ENCODE peak calls at places on chromosomes 12 and 14, in four cellular contexts. One of them, this sample, is unnamed.

GRCh38 chr12:56079729-56080555 is at the start of gene ERBB3:
- DNase-seq in SK-N-SH: peak; percentile 84
- DNase-seq in GM12878: no peak
- DNase-seq in HepG2: peak; percentile 82
- DNase-seq in this sample: no peak

GRCh38 chr14:60277605-60278190 is 28.7 kb downstream of the PPM1A start:
- DNase-seq in SK-N-SH: no peak
- DNase-seq in GM12878: no peak
- DNase-seq in HepG2: no peak
- DNase-seq in this sample: no peak

GRCh38 chr12:69064734-69065413 is 131.9 kb upstream of the CPM start:
- DNase-seq in SK-N-SH: no peak
- DNase-seq in GM12878: no peak
- DNase-seq in HepG2: no peak
- DNase-seq in this sample: no peak

GRCh38 chr12:6914246-6914947 is at the start of gene ENO2:
- DNase-seq in SK-N-SH: peak; percentile 91
- DNase-seq in GM12878: no peak
- DNase-seq in HepG2: peak; percentile 44
- DNase-seq in this sample: peak; percentile 72

GRCh38 chr12:119258149-119258548 is 76.4 kb upstream of the CCDC60 start:
- DNase-seq in SK-N-SH: no peak
- DNase-seq in GM12878: no peak
- DNase-seq in HepG2: no peak
- DNase-seq in this sample: no peak

GRCh38 chr12:66111605-66112004 is 18.9 kb downstream of the LLPH start:
- DNase-seq in SK-N-SH: no peak
- DNase-seq in GM12878: no peak
- DNase-seq in HepG2: no peak
- DNase-seq in this sample: no peak

GRCh38 chr12:27615331-27615891 is 80.8 kb upstream of the REP15 start:
- DNase-seq in SK-N-SH: no peak
- DNase-seq in GM12878: no peak
- DNase-seq in HepG2: no peak
- DNase-seq in this sample: no peak

GRCh38 chr12:53739285-53740129 is 12.3 kb upstream of the CALCOCO1 start:
- DNase-seq in SK-N-SH: peak; percentile 48
- DNase-seq in GM12878: no peak
- DNase-seq in HepG2: no peak
- DNase-seq in this sample: no peak

GRCh38 chr14:53742226-53742607 is 214.4 kb downstream of the BMP4 start:
- DNase-seq in SK-N-SH: no peak
- DNase-seq in GM12878: no peak
- DNase-seq in HepG2: no peak
- DNase-seq in this sample: no peak

GRCh38 chr14:105207460-105207901 is 26.4 kb upstream of the NUDT14 start:
- DNase-seq in SK-N-SH: no peak
- DNase-seq in GM12878: no peak
- DNase-seq in HepG2: no peak
- DNase-seq in this sample: no peak

GRCh38 chr12:116863275-116863767 is 17.9 kb downstream of the HRK start:
- DNase-seq in SK-N-SH: peak; percentile 39
- DNase-seq in GM12878: no peak
- DNase-seq in HepG2: peak; percentile 52
- DNase-seq in this sample: peak; percentile 47

GRCh38 chr12:42689699-42690098 is 100.2 kb upstream of the PRICKLE1 start:
- DNase-seq in SK-N-SH: no peak
- DNase-seq in GM12878: no peak
- DNase-seq in HepG2: no peak
- DNase-seq in this sample: no peak

GRCh38 chr12:62190081-62190480 is 70.1 kb upstream of the USP15 start:
- DNase-seq in SK-N-SH: no peak
- DNase-seq in GM12878: no peak
- DNase-seq in HepG2: no peak
- DNase-seq in this sample: no peak

GRCh38 chr12:121786441-121786825 is 7.1 kb downstream of the RHOF start:
- DNase-seq in SK-N-SH: no peak
- DNase-seq in GM12878: no peak
- DNase-seq in HepG2: peak; percentile 68
- DNase-seq in this sample: no peak

GRCh38 chr14:103716091-103716801 is 636 bp downstream of the ZFYVE21 start:
- DNase-seq in SK-N-SH: peak; percentile 74
- DNase-seq in GM12878: no peak
- DNase-seq in HepG2: no peak
- DNase-seq in this sample: no peak

GRCh38 chr12:21509768-21510167 is 8.2 kb downstream of the GOLT1B start:
- DNase-seq in SK-N-SH: no peak
- DNase-seq in GM12878: peak; percentile 19
- DNase-seq in HepG2: no peak
- DNase-seq in this sample: no peak

GRCh38 chr12:128387811-128388422 is 120.9 kb downstream of the TMEM132C start:
- DNase-seq in SK-N-SH: peak; percentile 69
- DNase-seq in GM12878: no peak
- DNase-seq in HepG2: peak; percentile 27
- DNase-seq in this sample: peak; percentile 91

GRCh38 chr14:79586401-79586800 is 624.9 kb downstream of the DIO2 start:
- DNase-seq in SK-N-SH: no peak
- DNase-seq in GM12878: no peak
- DNase-seq in HepG2: no peak
- DNase-seq in this sample: no peak

GRCh38 chr12:11727133-11727664 is 77.7 kb downstream of the ETV6 start:
- DNase-seq in SK-N-SH: no peak
- DNase-seq in GM12878: peak; percentile 87
- DNase-seq in HepG2: peak; percentile 56
- DNase-seq in this sample: no peak

GRCh38 chr12:119780786-119781434 is 96.2 kb downstream of the CIT start:
- DNase-seq in SK-N-SH: peak; percentile 59
- DNase-seq in GM12878: no peak
- DNase-seq in HepG2: peak; percentile 37
- DNase-seq in this sample: peak; percentile 50

GRCh38 chr12:41552507-41553047 is 364.5 kb downstream of the PDZRN4 start:
- DNase-seq in SK-N-SH: no peak
- DNase-seq in GM12878: no peak
- DNase-seq in HepG2: no peak
- DNase-seq in this sample: no peak

GRCh38 chr12:49968431-49968830 is 4.3 kb upstream of the AQP6 start:
- DNase-seq in SK-N-SH: peak; percentile 8
- DNase-seq in GM12878: no peak
- DNase-seq in HepG2: no peak
- DNase-seq in this sample: no peak

GRCh38 chr14:58887931-58888330 is 250.2 kb downstream of the DACT1 start:
- DNase-seq in SK-N-SH: no peak
- DNase-seq in GM12878: no peak
- DNase-seq in HepG2: no peak
- DNase-seq in this sample: no peak

GRCh38 chr14:62694075-62694474 is 351.2 kb downstream of the KCNH5 start:
- DNase-seq in SK-N-SH: no peak
- DNase-seq in GM12878: no peak
- DNase-seq in HepG2: no peak
- DNase-seq in this sample: no peak

GRCh38 chr14:38646391-38646790 is 390.5 kb upstream of the CLEC14A start:
- DNase-seq in SK-N-SH: no peak
- DNase-seq in GM12878: no peak
- DNase-seq in HepG2: no peak
- DNase-seq in this sample: no peak

GRCh38 chr12:47753021-47754001 is 5.4 kb downstream of the RAPGEF3 start:
- DNase-seq in SK-N-SH: peak; percentile 75
- DNase-seq in GM12878: no peak
- DNase-seq in HepG2: no peak
- DNase-seq in this sample: no peak

GRCh38 chr12:11732023-11732422 is 82.5 kb downstream of the ETV6 start:
- DNase-seq in SK-N-SH: no peak
- DNase-seq in GM12878: no peak
- DNase-seq in HepG2: no peak
- DNase-seq in this sample: no peak

GRCh38 chr12:101915856-101916255 is 38.5 kb downstream of the DRAM1 start:
- DNase-seq in SK-N-SH: no peak
- DNase-seq in GM12878: no peak
- DNase-seq in HepG2: no peak
- DNase-seq in this sample: no peak

GRCh38 chr14:23358553-23359166 is 6.0 kb upstream of the SLC22A17 start:
- DNase-seq in SK-N-SH: no peak
- DNase-seq in GM12878: no peak
- DNase-seq in HepG2: no peak
- DNase-seq in this sample: no peak

GRCh38 chr14:41167040-41167439 is 439.6 kb upstream of the LRFN5 start:
- DNase-seq in SK-N-SH: no peak
- DNase-seq in GM12878: no peak
- DNase-seq in HepG2: no peak
- DNase-seq in this sample: no peak

GRCh38 chr12:89702503-89702902 is 6.1 kb downstream of the ATP2B1 start:
- DNase-seq in SK-N-SH: no peak
- DNase-seq in GM12878: no peak
- DNase-seq in HepG2: no peak
- DNase-seq in this sample: no peak

GRCh38 chr12:30463636-30464035 is 232.0 kb downstream of the IPO8 start:
- DNase-seq in SK-N-SH: no peak
- DNase-seq in GM12878: no peak
- DNase-seq in HepG2: no peak
- DNase-seq in this sample: no peak

GRCh38 chr12:57280234-57281062 is 29.5 kb upstream of the STAC3 start:
- DNase-seq in SK-N-SH: no peak
- DNase-seq in GM12878: peak; percentile 74
- DNase-seq in HepG2: peak; percentile 84
- DNase-seq in this sample: no peak

GRCh38 chr14:23071975-23072539 is 14.7 kb upstream of the CDH24 start:
- DNase-seq in SK-N-SH: no peak
- DNase-seq in GM12878: no peak
- DNase-seq in HepG2: no peak
- DNase-seq in this sample: no peak

GRCh38 chr12:6072302-6072752 is 52.1 kb downstream of the VWF start:
- DNase-seq in SK-N-SH: no peak
- DNase-seq in GM12878: no peak
- DNase-seq in HepG2: peak; percentile 63
- DNase-seq in this sample: no peak

DNA sequence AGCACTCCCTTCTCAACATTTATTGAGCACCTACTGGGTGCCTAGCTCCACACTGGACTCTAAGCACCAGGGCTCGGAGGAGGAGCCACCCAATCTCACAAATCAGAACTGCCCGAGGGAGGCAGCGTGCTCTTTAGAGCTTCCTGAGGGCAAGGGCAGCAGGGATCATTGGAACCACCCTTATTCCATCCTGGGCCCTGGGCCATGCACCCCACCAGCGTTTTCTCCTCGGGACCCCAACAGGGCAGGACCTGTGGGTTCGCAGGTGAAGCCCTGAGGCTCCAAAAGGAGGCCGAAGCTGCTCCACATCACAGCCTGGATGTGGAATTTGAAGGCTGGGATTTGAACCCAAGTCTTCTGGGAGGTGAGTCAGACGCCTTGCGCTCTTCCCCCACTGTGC is 15.4 kb downstream of the TMEM119 start:
- DNase-seq in SK-N-SH: no peak
- DNase-seq in GM12878: no peak
- DNase-seq in HepG2: no peak
- DNase-seq in this sample: no peak
- TF ChIP-seq TCF12 in SK-N-SH: no peak
- TF ChIP-seq TCF12 in GM12878: no peak
- TF ChIP-seq TCF12 in HepG2: no peak
- TF ChIP-seq TCF12 in this sample: no peak

GRCh38 chr14:101721111-101721510 is 40.4 kb upstream of the PPP2R5C start:
- DNase-seq in SK-N-SH: no peak
- DNase-seq in GM12878: no peak
- DNase-seq in HepG2: no peak
- DNase-seq in this sample: no peak

GRCh38 chr14:101723061-101723595 is 38.4 kb upstream of the PPP2R5C start:
- DNase-seq in SK-N-SH: no peak
- DNase-seq in GM12878: no peak
- DNase-seq in HepG2: no peak
- DNase-seq in this sample: no peak

GRCh38 chr14:101719708-101720107 is 41.8 kb upstream of the PPP2R5C start:
- DNase-seq in SK-N-SH: no peak
- DNase-seq in GM12878: no peak
- DNase-seq in HepG2: peak; percentile 33
- DNase-seq in this sample: no peak

GRCh38 chr14:101719045-101719645 is 42.4 kb upstream of the PPP2R5C start:
- DNase-seq in SK-N-SH: no peak
- DNase-seq in GM12878: no peak
- DNase-seq in HepG2: no peak
- DNase-seq in this sample: no peak

DNA sequence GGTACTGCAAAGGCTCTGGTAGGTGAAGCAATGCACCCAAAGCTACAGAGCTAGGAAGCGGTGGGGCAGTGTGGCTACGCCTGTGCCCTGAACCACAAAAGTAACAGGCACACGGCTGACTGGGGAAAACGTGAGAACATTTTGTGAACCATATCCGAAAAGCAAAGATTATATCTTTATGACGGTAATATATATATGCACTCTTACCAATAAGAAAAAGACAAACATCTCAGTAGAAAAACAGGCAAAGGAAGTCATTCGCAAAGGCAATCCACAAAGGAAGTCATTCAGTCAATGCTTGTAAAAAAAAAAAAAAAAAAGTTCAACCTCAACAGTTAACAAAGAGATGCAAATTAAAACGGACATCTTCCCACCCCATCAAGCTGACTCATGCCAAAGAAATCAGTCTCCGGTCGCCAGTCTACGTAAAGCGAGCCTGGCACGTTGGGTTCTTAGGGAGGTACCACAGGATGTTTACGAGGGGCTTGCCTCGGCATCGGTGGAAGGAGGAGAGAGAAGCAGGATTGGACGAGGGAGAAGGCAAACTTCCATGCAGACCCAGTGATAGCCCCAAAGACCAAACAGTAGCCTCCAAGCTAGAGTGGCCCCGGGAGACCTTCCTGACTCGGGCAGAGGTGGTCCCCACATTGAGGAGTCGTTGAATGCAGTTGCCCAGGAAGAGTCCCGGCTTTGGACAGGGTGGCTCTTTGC is 39.4 kb upstream of the PPP2R5C start:
- DNase-seq in SK-N-SH: no peak
- DNase-seq in GM12878: no peak
- DNase-seq in HepG2: peak; percentile 47
- DNase-seq in this sample: no peak
- TF ChIP-seq TCF12 in SK-N-SH: peak; percentile 21
- TF ChIP-seq TCF12 in GM12878: no peak
- TF ChIP-seq TCF12 in HepG2: no peak
- TF ChIP-seq TCF12 in this sample: no peak

GRCh38 chr12:124884587-124885438 is 21.1 kb upstream of the SCARB1 start:
- DNase-seq in SK-N-SH: no peak
- DNase-seq in GM12878: no peak
- DNase-seq in HepG2: peak; percentile 84
- DNase-seq in this sample: no peak
- TF ChIP-seq TCF12 in SK-N-SH: no peak
- TF ChIP-seq TCF12 in GM12878: no peak
- TF ChIP-seq TCF12 in HepG2: no peak
- TF ChIP-seq TCF12 in this sample: no peak

GRCh38 chr14:99215277-99215676 is 56.7 kb downstream of the BCL11B start:
- DNase-seq in SK-N-SH: no peak
- DNase-seq in GM12878: no peak
- DNase-seq in HepG2: no peak
- DNase-seq in this sample: no peak
- TF ChIP-seq TCF12 in SK-N-SH: no peak
- TF ChIP-seq TCF12 in GM12878: no peak
- TF ChIP-seq TCF12 in HepG2: no peak
- TF ChIP-seq TCF12 in this sample: no peak

This sample was measured in H1.